ENCODE peak calls at places on chromosome 20, in seven cellular contexts. P is RWPE1, V is ovary, B is right lobe of liver, I is brain microvascular endothelial cell, M is neural progenitor cell, Q is heart left ventricle. S is an unnamed sample.

GRCh38 chr20:4225778-4226177 is 210.4 kb upstream of the RNF24 start:
- DNase-seq in M (no peak), B (no peak), Q (no peak), V (no peak), P (peak; percentile 51), I (peak; percentile 96), S (peak; percentile 37)

GRCh38 chr20:17568045-17568788 is 1.7 kb upstream of the DSTN start:
- DNase-seq in Q (no peak), I (no peak), M (no peak), V (no peak), B (no peak), P (no peak), S (no peak)

GRCh38 chr20:23412026-23412425 is 9.3 kb downstream of the NAPB start:
- DNase-seq in B (no peak), Q (no peak), I (no peak), V (no peak), M (no peak), P (no peak), S (no peak)

GRCh38 chr20:38863024-38863851 is 57.7 kb downstream of the PPP1R16B start:
- DNase-seq in B (no peak), P (no peak), I (no peak), M (no peak), V (no peak), Q (no peak), S (no peak)

GRCh38 chr20:11849976-11850670 is 67.6 kb upstream of the BTBD3 start:
- DNase-seq in P (peak; percentile 83), V (peak; percentile 37), Q (no peak), B (no peak), M (no peak), I (peak; percentile 7), S (no peak)

GRCh38 chr20:4961746-4962145 is 39.6 kb downstream of the SLC23A2 start:
- DNase-seq in I (peak; percentile 90), V (peak; percentile 47), P (no peak), Q (no peak), M (no peak), B (peak; percentile 88), S (no peak)

GRCh38 chr20:19974621-19975435 is 42.3 kb upstream of the NAA20 start:
- DNase-seq in Q (peak; percentile 92), M (no peak), I (peak; percentile 90), V (peak; percentile 87), P (peak; percentile 95), B (peak; percentile 61), S (peak; percentile 91)

GRCh38 chr20:17885076-17885475 is 83.5 kb downstream of the SNX5 start:
- DNase-seq in V (no peak), P (no peak), Q (no peak), B (no peak), I (no peak), M (no peak), S (no peak)

GRCh38 chr20:47501117-47501482 is 587 bp upstream of the NCOA3 start:
- DNase-seq in I (no peak), Q (no peak), V (no peak), B (no peak), P (no peak), M (no peak), S (no peak)

GRCh38 chr20:58531063-58531462 is 15.9 kb upstream of the APCDD1L start:
- DNase-seq in I (no peak), P (no peak), M (no peak), V (no peak), B (no peak), Q (no peak), S (no peak)

GRCh38 chr20:45768479-45768878 is 23.2 kb downstream of the WFDC3 start:
- DNase-seq in P (no peak), I (no peak), M (no peak), B (no peak), Q (no peak), V (no peak), S (no peak)

GRCh38 chr20:25453035-25453810 is 45.8 kb downstream of the GINS1 start:
- DNase-seq in B (no peak), V (no peak), I (no peak), M (no peak), Q (no peak), P (peak; percentile 73), S (no peak)

GRCh38 chr20:60137657-60138245 is 179.5 kb downstream of the CDH26 start:
- DNase-seq in I (peak; percentile 53), V (no peak), P (peak; percentile 51), Q (no peak), B (no peak), M (peak; percentile 46), S (no peak)

GRCh38 chr20:47748851-47749250 is 36.4 kb downstream of the SULF2 start:
- DNase-seq in I (no peak), V (no peak), B (no peak), M (no peak), Q (no peak), P (no peak), S (no peak)

GRCh38 chr20:36666181-36666740 is 20.3 kb upstream of the SLA2 start:
- DNase-seq in P (no peak), I (peak; percentile 1), B (no peak), M (no peak), Q (no peak), V (no peak), S (no peak)

GRCh38 chr20:35511814-35512420 is 17.5 kb downstream of the C20orf173 start:
- DNase-seq in V (no peak), I (peak; percentile 33), Q (no peak), P (peak; percentile 64), M (peak; percentile 35), B (no peak), S (no peak)

GRCh38 chr20:5535211-5535756 is 214.9 kb upstream of the SHLD1 start:
- DNase-seq in B (no peak), I (peak; percentile 83), P (peak; percentile 42), Q (no peak), V (peak; percentile 57), M (no peak), S (no peak)

GRCh38 chr20:36273414-36274247 is 32.5 kb upstream of the DLGAP4 start:
- DNase-seq in P (peak; percentile 41), M (peak; percentile 28), B (no peak), Q (no peak), V (no peak), I (peak; percentile 6), S (no peak)

GRCh38 chr20:35893942-35894341 is 60.4 kb downstream of the SCAND1 start:
- DNase-seq in Q (no peak), P (no peak), M (no peak), V (no peak), B (no peak), I (no peak), S (no peak)

GRCh38 chr20:21510414-21510971 is 3.4 kb downstream of the NKX2-2 start:
- DNase-seq in B (peak; percentile 20), Q (no peak), M (peak; percentile 59), I (no peak), P (no peak), V (no peak), S (no peak)

GRCh38 chr20:8194721-8195120 is 62.7 kb downstream of the PLCB1 start:
- DNase-seq in I (no peak), M (no peak), B (no peak), P (no peak), V (no peak), Q (no peak), S (no peak)

GRCh38 chr20:52379723-52380336 is 188.3 kb upstream of the ZFP64 start:
- DNase-seq in M (peak; percentile 45), B (no peak), I (peak; percentile 27), Q (peak; percentile 60), P (peak; percentile 58), V (no peak), S (peak; percentile 16)

DNA sequence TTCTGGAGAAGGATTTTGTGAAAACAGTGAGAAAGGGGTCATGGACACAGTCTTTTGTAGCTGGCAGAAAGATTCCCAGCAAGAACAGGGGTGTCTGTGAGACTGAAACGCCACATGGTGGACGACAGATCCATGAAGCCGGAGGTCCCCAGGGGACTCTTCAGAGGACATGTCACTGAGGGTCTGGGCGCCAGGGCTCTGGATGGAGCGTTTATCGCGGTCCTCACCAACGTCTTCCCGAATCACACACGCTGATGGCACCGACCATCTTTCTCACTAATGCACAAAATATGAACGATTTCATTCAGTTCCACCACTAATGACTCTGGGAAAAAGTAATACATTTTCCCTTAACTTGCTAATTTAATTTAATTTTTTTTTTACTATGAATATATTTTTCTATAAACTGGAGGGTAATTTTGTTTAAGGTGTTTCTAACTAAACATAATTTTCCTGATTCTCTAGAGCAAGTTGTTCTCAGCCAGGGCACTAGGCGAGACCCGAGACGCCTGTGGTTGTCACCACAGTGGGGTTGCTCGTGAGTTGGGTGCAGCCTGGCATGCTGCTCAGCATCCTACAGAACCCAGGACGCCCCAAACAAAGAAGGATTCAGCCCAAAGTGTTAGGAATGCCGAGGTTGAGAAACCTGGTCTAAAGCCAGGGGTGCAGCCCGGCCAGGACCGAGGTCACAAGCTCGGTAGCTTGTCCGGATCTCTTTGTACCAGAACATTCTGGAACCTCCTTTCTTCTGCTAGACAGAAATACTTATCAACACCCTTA is 306.2 kb downstream of the TAF4 start:
- DNase-seq in I (no peak), Q (no peak), V (no peak), P (no peak), M (no peak), B (no peak), S (no peak)
- H3K27ac ChIP-seq in I (no peak overlapping the region), Q (no peak overlapping the region), V (no peak overlapping the region), P (no peak overlapping the region), M (no peak overlapping the region), B (no peak overlapping the region), S (no peak overlapping the region)

GRCh38 chr20:63641792-63642517 is 11.3 kb downstream of the STMN3 start:
- DNase-seq in V (peak; percentile 88), Q (peak; percentile 95), P (peak; percentile 97), I (peak; percentile 54), M (peak; percentile 95), B (peak; percentile 93), S (peak; percentile 83)
- TF ChIP-seq CTCF in V (peak; percentile 63), Q (no peak), P (no peak), I (peak; percentile 48), M (peak; percentile 55), B (peak; percentile 49), S (peak; percentile 43)

DNA sequence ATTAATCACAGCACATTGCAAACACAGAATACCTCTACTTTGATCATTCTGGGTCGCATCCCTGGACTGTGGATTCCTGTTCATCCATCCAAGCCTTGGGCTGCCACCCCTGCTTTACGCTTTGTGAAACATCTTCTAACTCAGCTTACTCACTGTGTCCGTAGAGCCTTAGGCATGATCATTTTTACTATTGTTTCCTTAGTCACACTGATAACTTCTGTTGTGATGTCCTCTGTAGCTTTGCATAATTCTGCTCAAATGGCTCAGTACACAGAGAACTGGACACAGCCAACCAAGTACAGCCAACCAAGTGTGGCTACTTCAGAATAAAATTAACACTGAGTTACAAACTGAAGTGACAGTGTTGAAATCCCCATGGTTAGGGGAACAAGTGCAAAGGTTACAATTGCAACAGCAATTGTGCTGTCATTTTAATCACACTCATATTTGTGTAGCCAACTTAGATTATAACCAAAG is 8.6 kb upstream of the FKBP1A start:
- DNase-seq in I (no peak), B (peak; percentile 63), Q (no peak), P (no peak), M (no peak), V (no peak), S (no peak)
- H3K27ac ChIP-seq in I (no peak overlapping the region), B (peak overlapping the region; percentile 73), Q (no peak overlapping the region), P (no peak overlapping the region), M (no peak overlapping the region), V (no peak overlapping the region), S (no peak overlapping the region)

GRCh38 chr20:50569864-50570836 is 60.0 kb downstream of the PTPN1 start:
- DNase-seq in M (peak; percentile 56), Q (no peak), V (no peak), B (no peak), I (peak; percentile 34), P (no peak), S (no peak)
- TF ChIP-seq CTCF in M (peak; percentile 47), Q (peak; percentile 22), V (no peak), B (peak; percentile 25), I (peak; percentile 72), P (no peak), S (peak; percentile 15)

S was measured in uterus.